ENCODE peak calls at places on chromosomes 2 and 18, in four cellular contexts. W is WTC11, N is mesothelial cell of epicardium, O is ovary. L is an unnamed sample.

GRCh38 chr18:7459851-7460774 is 107.0 kb upstream of the PTPRM start:
- DNase-seq in N (no peak), W (no peak), O (no peak), L (no peak)

GRCh38 chr2:134072973-134073490 is 180.8 kb upstream of the MGAT5 start:
- DNase-seq in N (no peak), O (no peak), W (no peak), L (no peak)

GRCh38 chr2:171318463-171318934 is 115.3 kb downstream of the METTL8 start:
- DNase-seq in O (no peak), W (peak), N (no peak), L (no peak)

GRCh38 chr2:38720613-38721241 is 30.4 kb downstream of the SRSF7 start:
- DNase-seq in W (no peak), N (no peak), O (peak), L (no peak)

GRCh38 chr2:70523996-70524965 is 29.3 kb downstream of the TGFA start:
- DNase-seq in O (no peak), W (peak), N (no peak), L (no peak)

GRCh38 chr2:191846787-191847620 is at the start of gene CAVIN2:
- DNase-seq in W (no peak), O (peak), N (no peak), L (no peak)

GRCh38 chr2:160085662-160086061 is 23.2 kb upstream of the PLA2R1 start:
- DNase-seq in W (no peak), N (no peak), O (no peak), L (no peak)

GRCh38 chr2:218995561-218995960 is 2.3 kb upstream of the CRYBA2 start:
- DNase-seq in W (no peak), N (no peak), O (no peak), L (no peak)

GRCh38 chr2:72106978-72107377 is 40.7 kb downstream of the CYP26B1 start:
- DNase-seq in W (no peak), O (no peak), N (no peak), L (no peak)

GRCh38 chr2:189541591-189541990 is 39.0 kb downstream of the SLC40A1 start:
- DNase-seq in N (no peak), W (no peak), O (no peak), L (no peak)

GRCh38 chr2:95305341-95306058 is 8.4 kb downstream of the KCNIP3 start:
- DNase-seq in N (no peak), W (no peak), O (no peak), L (no peak)

GRCh38 chr2:41965886-41966285 is 81.9 kb upstream of the PKDCC start:
- DNase-seq in O (no peak), N (no peak), W (no peak), L (no peak)

GRCh38 chr2:97936199-97936598 is 59.5 kb downstream of the TMEM131 start:
- DNase-seq in N (no peak), W (peak), O (no peak), L (no peak)

GRCh38 chr2:144211826-144212225 is 308.1 kb downstream of the ZEB2 start:
- DNase-seq in O (no peak), W (no peak), N (no peak), L (no peak)

GRCh38 chr18:31209041-31209440 is 46.4 kb upstream of the DSC1 start:
- DNase-seq in W (no peak), O (no peak), N (no peak), L (no peak)

GRCh38 chr2:119544075-119545031 is at the start of gene CFAP221:
- DNase-seq in W (peak), N (peak), O (peak), L (peak)

GRCh38 chr2:34147780-34148179 is 548.7 kb upstream of the FAM98A start:
- DNase-seq in W (no peak), N (no peak), O (no peak), L (no peak)

GRCh38 chr2:40289771-40290404 is 162.0 kb downstream of the SLC8A1 start:
- DNase-seq in N (no peak), O (no peak), W (no peak), L (no peak)

GRCh38 chr2:239790721-239791120 is 234.4 kb downstream of the NDUFA10 start:
- DNase-seq in W (no peak), O (peak), N (peak), L (no peak)

GRCh38 chr2:69781321-69782248 is 39.7 kb downstream of the ANXA4 start:
- DNase-seq in O (no peak), N (no peak), W (no peak), L (no peak)

GRCh38 chr2:52877703-52878102 is 889.9 kb upstream of the CHAC2 start:
- DNase-seq in N (no peak), O (no peak), W (no peak), L (no peak)

GRCh38 chr2:223054193-223054781 is 2.3 kb downstream of the KCNE4 start:
- DNase-seq in O (peak), W (no peak), N (no peak), L (no peak)

GRCh38 chr18:54740146-54740844 is 88.0 kb upstream of the RAB27B start:
- DNase-seq in W (no peak), N (no peak), O (no peak), L (no peak)

GRCh38 chr18:64799378-64799777 is 650.5 kb upstream of the LINC00305 start:
- DNase-seq in W (no peak), O (no peak), N (no peak), L (no peak)

GRCh38 chr2:201697899-201698298 is 545 bp downstream of the MPP4 start:
- DNase-seq in O (no peak), N (no peak), W (no peak), L (no peak)

GRCh38 chr2:133140620-133141019 is 427.6 kb downstream of the NCKAP5 start:
- DNase-seq in O (no peak), N (no peak), W (no peak), L (no peak)

GRCh38 chr2:156455366-156455975 is 19.3 kb downstream of the GPD2 start:
- DNase-seq in O (no peak), W (no peak), N (no peak), L (no peak)

GRCh38 chr2:38463752-38464151 is 86.7 kb upstream of the ATL2 start:
- DNase-seq in N (no peak), W (no peak), O (no peak), L (no peak)

GRCh38 chr18:56955490-56955889 is 191.4 kb upstream of the BOD1L2 start:
- DNase-seq in N (no peak), O (no peak), W (no peak), L (no peak)

GRCh38 chr2:133092571-133092970 is 422.6 kb upstream of the LYPD1 start:
- DNase-seq in N (no peak), O (no peak), W (no peak), L (no peak)

GRCh38 chr18:24009651-24010333 is 4.8 kb upstream of the TTC39C start:
- DNase-seq in N (no peak), O (no peak), W (no peak), L (no peak)
- TF ChIP-seq CTCF in N (no peak), O (no peak), W (no peak), L (no peak)

GRCh38 chr2:195370167-195370943 is 286.7 kb upstream of the SLC39A10 start:
- DNase-seq in O (no peak), W (no peak), N (no peak), L (no peak)
- TF ChIP-seq CTCF in O (no peak), W (no peak), N (no peak), L (no peak)

GRCh38 chr2:235936493-235936892 is 231.7 kb downstream of the GBX2 start:
- DNase-seq in W (peak), O (no peak), N (no peak), L (peak)
- TF ChIP-seq CTCF in W (peak), O (no peak), N (peak), L (peak)

DNA sequence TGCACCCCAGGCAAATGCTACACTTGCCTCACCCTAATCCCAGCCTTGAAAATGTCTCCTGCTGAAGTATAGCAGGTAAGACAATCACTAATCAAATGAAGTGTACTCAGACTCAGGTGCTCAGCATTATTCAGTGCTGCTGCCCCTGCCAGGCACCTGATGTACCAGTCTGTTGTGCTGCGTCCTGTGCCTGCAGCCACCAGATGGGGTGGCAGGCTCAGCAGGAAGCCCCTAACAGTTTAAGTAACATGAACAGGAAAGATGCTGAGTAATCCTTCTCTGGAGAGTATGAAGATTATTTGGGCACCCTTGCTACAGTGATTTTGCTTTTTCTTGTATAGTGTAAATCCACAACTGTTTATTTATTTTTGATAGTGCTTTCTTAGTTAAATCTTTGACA is 69.1 kb downstream of the TACR1 start:
- DNase-seq in O (no peak), W (no peak), N (no peak), L (peak)
- TF ChIP-seq CTCF in O (no peak), W (no peak), N (no peak), L (no peak)

GRCh38 chr2:15146960-15147359 is 414.2 kb downstream of the NBAS start:
- DNase-seq in W (no peak), N (no peak), O (no peak), L (no peak)
- TF ChIP-seq CTCF in W (no peak), N (no peak), O (no peak), L (no peak)

GRCh38 chr2:28620801-28621171 is 124.9 kb downstream of the PLB1 start:
- DNase-seq in O (no peak), N (no peak), W (no peak), L (no peak)

GRCh38 chr2:28622101-28622499 is 126.2 kb downstream of the PLB1 start:
- DNase-seq in O (no peak), N (no peak), W (no peak), L (no peak)

GRCh38 chr2:28620371-28620793 is 124.5 kb downstream of the PLB1 start:
- DNase-seq in N (no peak), O (no peak), W (no peak), L (no peak)

GRCh38 chr2:28619213-28620196 is 123.6 kb downstream of the PLB1 start:
- DNase-seq in W (no peak), O (no peak), N (no peak), L (no peak)

DNA sequence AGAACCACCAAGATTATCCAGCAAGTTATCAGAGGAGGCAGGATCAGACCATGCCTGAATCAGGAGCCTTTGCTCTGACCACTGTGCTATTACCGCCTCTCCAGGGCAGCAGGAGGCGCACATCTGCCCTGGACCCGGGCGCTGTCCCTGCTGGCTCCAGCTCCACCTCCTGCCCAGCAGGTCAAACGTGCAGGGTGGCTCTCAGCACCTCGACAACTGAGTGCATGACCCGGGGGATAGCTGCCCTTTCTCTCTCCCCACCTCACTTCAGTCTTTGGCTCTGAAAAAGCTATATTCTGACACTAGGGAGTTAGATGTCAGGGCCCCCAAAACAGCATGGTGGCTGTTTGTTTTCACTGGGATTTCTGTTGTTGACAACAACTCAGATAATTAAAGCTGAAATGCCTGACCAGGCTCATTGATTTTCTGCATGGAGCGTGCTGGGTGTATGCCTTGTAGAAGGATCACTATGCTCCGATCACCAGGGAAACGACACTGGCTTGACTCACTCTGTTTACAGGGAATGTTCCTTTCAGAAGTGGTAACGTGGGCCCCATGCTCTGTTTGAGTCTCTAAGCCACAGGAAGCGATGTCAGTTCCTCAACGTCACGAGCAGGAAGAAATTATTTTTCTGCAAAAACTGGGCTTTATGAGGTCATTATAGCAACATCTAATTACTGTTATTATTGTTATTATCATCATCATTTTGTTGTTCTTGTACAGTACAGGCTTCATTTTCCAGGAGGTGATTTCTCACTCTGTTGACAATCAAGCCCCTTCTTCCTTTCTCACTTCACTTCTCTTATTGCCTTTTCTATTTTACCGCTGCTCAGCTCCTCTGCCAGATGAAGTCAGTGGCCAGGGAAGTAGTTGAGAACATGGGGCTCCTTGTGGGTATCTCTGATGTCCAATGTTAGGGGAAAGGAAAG is 125.6 kb downstream of the PLB1 start:
- DNase-seq in N (no peak), W (peak), O (peak), L (peak)
- TF ChIP-seq CTCF in N (no peak), W (no peak), O (no peak), L (no peak)

GRCh38 chr2:65070856-65071255 is 14.6 kb downstream of the CEP68 start:
- DNase-seq in W (no peak), N (peak), O (no peak), L (no peak)

GRCh38 chr2:65070172-65070830 is 14.1 kb downstream of the CEP68 start:
- DNase-seq in W (no peak), N (peak), O (no peak), L (no peak)

GRCh38 chr2:65069425-65069824 is 13.2 kb downstream of the CEP68 start:
- DNase-seq in W (no peak), N (no peak), O (no peak), L (no peak)

GRCh38 chr2:65072181-65072970 is 16.2 kb downstream of the CEP68 start:
- DNase-seq in W (no peak), O (no peak), N (no peak), L (no peak)

DNA sequence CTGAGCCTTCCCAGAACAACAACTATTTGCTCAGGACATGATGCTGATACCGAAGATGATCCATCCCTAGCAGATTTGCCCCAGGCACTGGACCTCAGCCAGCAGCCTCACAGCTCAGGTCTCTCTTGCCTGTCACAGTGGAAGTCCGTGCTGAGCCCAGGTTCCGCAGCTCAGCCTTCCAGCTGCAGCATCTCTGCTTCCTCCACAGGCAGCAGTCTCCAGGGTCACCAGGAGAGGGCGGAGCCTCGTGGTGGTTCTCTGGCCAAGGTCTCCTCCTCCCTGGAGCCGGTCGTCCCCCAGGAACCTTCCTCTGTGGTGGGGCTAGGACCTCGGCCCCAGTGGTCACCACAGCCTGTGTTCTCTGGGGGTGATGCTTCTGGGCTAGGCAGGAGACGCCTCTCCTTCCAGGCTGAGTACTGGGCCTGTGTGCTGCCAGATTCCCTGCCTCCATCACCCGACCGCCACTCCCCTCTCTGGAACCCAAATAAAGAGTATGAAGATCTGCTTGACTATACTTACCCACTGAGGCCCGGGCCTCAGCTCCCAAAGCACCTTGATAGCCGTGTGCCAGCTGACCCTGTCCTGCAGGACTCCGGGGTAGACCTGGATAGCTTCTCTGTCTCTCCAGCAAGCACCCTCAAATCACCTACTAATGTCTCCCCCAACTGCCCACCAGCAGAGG is 15.4 kb downstream of the CEP68 start:
- DNase-seq in W (peak), O (peak), N (peak), L (peak)
- TF ChIP-seq CTCF in W (peak), O (no peak), N (no peak), L (peak)

L was measured in endothelial cell.